ENCODE peak calls at places on chromosomes 2 and 18, in five cellular contexts. One of them, this sample, is unnamed.
A peak's percentile ranks its signal among the peaks of the same experiment; 100 is the strongest.

GRCh38 chr2:68031546-68032160 is 31.2 kb downstream of the C1D start:
- DNase-seq in K562: peak; percentile 64
- DNase-seq in A549: peak; percentile 40
- DNase-seq in HepG2: peak; percentile 64
- DNase-seq in GM12878: peak; percentile 12
- DNase-seq in this sample: peak; percentile 79

GRCh38 chr2:109356251-109357035 is 227.4 kb downstream of the SH3RF3 start:
- DNase-seq in K562: no peak
- DNase-seq in A549: no peak
- DNase-seq in HepG2: no peak
- DNase-seq in GM12878: no peak
- DNase-seq in this sample: no peak

GRCh38 chr18:3163968-3164367 is 55.8 kb downstream of the MYOM1 start:
- DNase-seq in K562: no peak
- DNase-seq in A549: no peak
- DNase-seq in HepG2: no peak
- DNase-seq in GM12878: no peak
- DNase-seq in this sample: no peak

GRCh38 chr2:132632000-132632649 is 37.9 kb downstream of the LYPD1 start:
- DNase-seq in K562: no peak
- DNase-seq in A549: no peak
- DNase-seq in HepG2: peak; percentile 67
- DNase-seq in GM12878: no peak
- DNase-seq in this sample: no peak

GRCh38 chr18:50240083-50240563 is 26.2 kb downstream of the CFAP53 start:
- DNase-seq in K562: no peak
- DNase-seq in A549: no peak
- DNase-seq in HepG2: no peak
- DNase-seq in GM12878: no peak
- DNase-seq in this sample: no peak

GRCh38 chr18:57433492-57434176 is 1.5 kb upstream of the ONECUT2 start:
- DNase-seq in K562: peak; percentile 15
- DNase-seq in A549: no peak
- DNase-seq in HepG2: no peak
- DNase-seq in GM12878: no peak
- DNase-seq in this sample: no peak

GRCh38 chr2:102304711-102305591 is 6.4 kb upstream of the IL1RL1 start:
- DNase-seq in K562: no peak
- DNase-seq in A549: no peak
- DNase-seq in HepG2: no peak
- DNase-seq in GM12878: no peak
- DNase-seq in this sample: peak; percentile 84

GRCh38 chr2:223560704-223561435 is 41.3 kb downstream of the SCG2 start:
- DNase-seq in K562: no peak
- DNase-seq in A549: peak; percentile 33
- DNase-seq in HepG2: no peak
- DNase-seq in GM12878: no peak
- DNase-seq in this sample: no peak

GRCh38 chr18:76338088-76338487 is 157.0 kb downstream of the ZNF516 start:
- DNase-seq in K562: no peak
- DNase-seq in A549: no peak
- DNase-seq in HepG2: no peak
- DNase-seq in GM12878: no peak
- DNase-seq in this sample: no peak

GRCh38 chr2:160581035-160581434 is 87.4 kb upstream of the RBMS1 start:
- DNase-seq in K562: no peak
- DNase-seq in A549: no peak
- DNase-seq in HepG2: no peak
- DNase-seq in GM12878: no peak
- DNase-seq in this sample: no peak

GRCh38 chr2:50582164-50582563 is 449.8 kb downstream of the NRXN1 start:
- DNase-seq in K562: no peak
- DNase-seq in A549: no peak
- DNase-seq in HepG2: no peak
- DNase-seq in GM12878: no peak
- DNase-seq in this sample: no peak

GRCh38 chr2:117199511-117199910 is 615.0 kb upstream of the DDX18 start:
- DNase-seq in K562: no peak
- DNase-seq in A549: no peak
- DNase-seq in HepG2: no peak
- DNase-seq in GM12878: no peak
- DNase-seq in this sample: no peak

GRCh38 chr2:72837171-72837570 is 11.3 kb upstream of the EXOC6B start:
- DNase-seq in K562: no peak
- DNase-seq in A549: no peak
- DNase-seq in HepG2: no peak
- DNase-seq in GM12878: no peak
- DNase-seq in this sample: no peak

GRCh38 chr2:65299246-65299645 is 71.6 kb downstream of the ACTR2 start:
- DNase-seq in K562: peak; percentile 60
- DNase-seq in A549: no peak
- DNase-seq in HepG2: no peak
- DNase-seq in GM12878: no peak
- DNase-seq in this sample: no peak

DNA sequence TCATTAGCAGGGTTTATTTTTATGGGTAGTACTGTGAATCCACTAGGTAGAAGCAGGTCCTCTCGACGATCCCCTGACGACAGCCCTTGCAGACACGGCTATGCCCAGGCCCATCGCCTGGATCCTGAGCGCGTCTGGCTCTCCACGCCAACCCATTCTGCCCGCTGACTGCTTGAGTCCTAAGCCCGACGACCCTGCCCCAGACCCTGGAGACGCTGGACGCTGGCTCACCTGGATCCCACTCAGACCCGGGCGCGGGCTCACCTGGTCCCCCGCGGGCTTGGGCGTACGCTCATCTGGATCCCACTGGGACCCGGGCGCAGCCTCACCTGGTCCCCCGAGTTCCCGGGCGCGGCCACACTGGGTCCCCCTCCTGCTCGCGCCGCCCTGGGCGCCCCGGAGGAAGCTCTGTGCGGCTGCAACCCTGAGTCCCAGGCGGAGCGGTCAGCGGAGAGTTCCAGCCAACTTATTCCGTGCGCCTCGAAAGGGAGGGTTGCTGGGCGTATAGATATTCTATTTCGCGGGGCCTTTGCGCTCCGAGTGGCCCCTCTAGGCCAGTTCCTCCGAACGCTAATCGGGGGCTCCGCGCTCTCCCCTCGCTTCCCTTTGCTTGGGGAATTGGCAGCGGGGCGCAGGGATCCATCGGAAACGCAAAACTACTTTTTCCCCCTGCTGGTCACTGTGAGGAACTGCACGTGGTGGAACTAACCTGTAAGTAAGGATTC is 22.4 kb upstream of the RMP24 start:
- DNase-seq in K562: peak; percentile 70
- DNase-seq in A549: peak; percentile 25
- DNase-seq in HepG2: peak; percentile 56
- DNase-seq in GM12878: no peak
- DNase-seq in this sample: peak; percentile 67
- TF ChIP-seq MAX in K562: no peak
- TF ChIP-seq MAX in A549: peak; percentile 38
- TF ChIP-seq MAX in HepG2: peak; percentile 15
- TF ChIP-seq MAX in GM12878: no peak
- TF ChIP-seq MAX in this sample: peak; percentile 57

DNA sequence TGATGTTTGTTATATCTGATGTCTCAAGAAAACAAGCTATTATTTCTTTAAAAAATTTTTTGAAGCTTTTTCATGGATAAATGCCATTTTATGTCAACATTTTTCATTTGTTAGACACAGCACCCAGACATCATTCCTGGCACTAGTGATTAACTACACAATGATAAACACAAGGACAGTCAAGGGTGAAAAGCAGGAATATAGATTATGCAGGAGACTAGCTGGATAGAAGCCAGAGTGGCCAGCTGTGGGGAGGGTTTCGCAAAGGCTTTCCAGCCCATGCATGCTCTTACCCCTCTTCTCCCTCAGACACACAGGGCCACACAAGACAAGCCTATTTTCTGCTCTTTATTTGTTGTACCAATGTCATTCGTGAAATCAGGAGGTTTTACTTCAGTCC is 127.1 kb upstream of the TTC39C start:
- DNase-seq in K562: no peak
- DNase-seq in A549: no peak
- DNase-seq in HepG2: no peak
- DNase-seq in GM12878: no peak
- DNase-seq in this sample: no peak
- TF ChIP-seq MYC in K562: no peak
- TF ChIP-seq MYC in A549: no peak
- TF ChIP-seq MYC in HepG2: no peak
- TF ChIP-seq MYC in GM12878: no peak
- TF ChIP-seq MYC in this sample: no peak

GRCh38 chr2:52877703-52878102 is 889.9 kb upstream of the CHAC2 start:
- DNase-seq in K562: no peak
- DNase-seq in A549: no peak
- DNase-seq in HepG2: no peak
- DNase-seq in GM12878: no peak
- DNase-seq in this sample: no peak
- H3K4me2 ChIP-seq in K562: no peak overlapping the region
- H3K4me2 ChIP-seq in A549: peak overlapping the region; percentile 35
- H3K4me2 ChIP-seq in HepG2: no peak overlapping the region
- H3K4me2 ChIP-seq in GM12878: no peak overlapping the region
- H3K4me2 ChIP-seq in this sample: no peak overlapping the region

GRCh38 chr2:5121677-5122076 is 570.5 kb upstream of the SOX11 start:
- DNase-seq in K562: no peak
- DNase-seq in A549: no peak
- DNase-seq in HepG2: no peak
- DNase-seq in GM12878: no peak
- DNase-seq in this sample: no peak
- TF ChIP-seq MAX in K562: no peak
- TF ChIP-seq MAX in A549: no peak
- TF ChIP-seq MAX in HepG2: no peak
- TF ChIP-seq MAX in GM12878: no peak
- TF ChIP-seq MAX in this sample: no peak

GRCh38 chr2:170436077-170436943 is 258.4 kb downstream of the MYO3B start:
- DNase-seq in K562: no peak
- DNase-seq in A549: no peak
- DNase-seq in HepG2: no peak
- DNase-seq in GM12878: no peak
- DNase-seq in this sample: no peak

GRCh38 chr2:170432823-170433222 is 254.9 kb downstream of the MYO3B start:
- DNase-seq in K562: no peak
- DNase-seq in A549: no peak
- DNase-seq in HepG2: no peak
- DNase-seq in GM12878: no peak
- DNase-seq in this sample: no peak

GRCh38 chr2:170434900-170435640 is 257.1 kb downstream of the MYO3B start:
- DNase-seq in K562: no peak
- DNase-seq in A549: no peak
- DNase-seq in HepG2: peak; percentile 16
- DNase-seq in GM12878: peak; percentile 51
- DNase-seq in this sample: no peak
- TF ChIP-seq MYC in K562: no peak
- TF ChIP-seq MYC in A549: no peak
- TF ChIP-seq MYC in HepG2: no peak
- TF ChIP-seq MYC in GM12878: no peak
- TF ChIP-seq MYC in this sample: no peak

DNA sequence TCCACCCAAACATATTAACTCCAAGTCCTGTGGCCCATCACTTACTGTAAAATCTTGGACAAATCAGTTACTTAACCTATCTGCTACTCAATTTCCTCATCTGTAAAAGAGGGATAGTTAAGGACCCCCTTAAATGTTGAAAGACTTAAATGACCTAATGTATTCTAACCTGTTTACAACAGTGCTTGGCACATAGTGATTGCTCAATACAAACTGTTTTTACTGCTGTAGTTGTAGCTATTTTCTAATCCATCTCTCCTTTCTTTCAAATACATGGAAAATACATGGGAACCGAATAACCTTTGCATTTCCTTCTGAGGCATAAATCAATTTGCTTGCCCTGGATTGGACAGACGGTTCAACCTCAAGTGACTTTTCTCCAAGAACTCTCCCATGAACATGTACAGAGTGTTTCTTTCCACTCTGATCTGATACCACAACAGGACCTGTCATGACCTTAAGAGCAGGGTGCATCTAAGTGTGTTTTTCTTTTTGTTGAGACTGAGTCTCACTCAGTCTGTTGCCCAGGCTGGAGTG is 2.7 kb downstream of the LNPK start:
- DNase-seq in K562: peak; percentile 12
- DNase-seq in A549: no peak
- DNase-seq in HepG2: no peak
- DNase-seq in GM12878: no peak
- DNase-seq in this sample: no peak
- H3K4me2 ChIP-seq in K562: peak overlapping the region; percentile 14
- H3K4me2 ChIP-seq in A549: no peak overlapping the region
- H3K4me2 ChIP-seq in HepG2: peak overlapping the region; percentile 19
- H3K4me2 ChIP-seq in GM12878: peak overlapping the region; percentile 54
- H3K4me2 ChIP-seq in this sample: no peak overlapping the region

GRCh38 chr2:96146151-96146880 is 1.1 kb upstream of the DUSP2 start:
- DNase-seq in K562: peak; percentile 35
- DNase-seq in A549: no peak
- DNase-seq in HepG2: no peak
- DNase-seq in GM12878: peak; percentile 70
- DNase-seq in this sample: no peak
- TF ChIP-seq MAX in K562: no peak
- TF ChIP-seq MAX in A549: no peak
- TF ChIP-seq MAX in HepG2: no peak
- TF ChIP-seq MAX in GM12878: no peak
- TF ChIP-seq MAX in this sample: no peak

GRCh38 chr2:54274781-54275242 is 18.8 kb upstream of the TSPYL6 start:
- DNase-seq in K562: no peak
- DNase-seq in A549: no peak
- DNase-seq in HepG2: no peak
- DNase-seq in GM12878: no peak
- DNase-seq in this sample: no peak
- TF ChIP-seq MYC in K562: no peak
- TF ChIP-seq MYC in A549: no peak
- TF ChIP-seq MYC in HepG2: no peak
- TF ChIP-seq MYC in GM12878: no peak
- TF ChIP-seq MYC in this sample: no peak

GRCh38 chr2:13583609-13584008 is 866.9 kb downstream of the TRIB2 start:
- DNase-seq in K562: no peak
- DNase-seq in A549: no peak
- DNase-seq in HepG2: no peak
- DNase-seq in GM12878: no peak
- DNase-seq in this sample: no peak
- H3K4me2 ChIP-seq in K562: no peak overlapping the region
- H3K4me2 ChIP-seq in A549: no peak overlapping the region
- H3K4me2 ChIP-seq in HepG2: no peak overlapping the region
- H3K4me2 ChIP-seq in GM12878: no peak overlapping the region
- H3K4me2 ChIP-seq in this sample: no peak overlapping the region

This sample was measured in endothelial cell of umbilical vein.